ENCODE peak calls at places on chromosomes 2 and 18, in five cellular contexts. O, V, N, A and T are unnamed samples.
A peak's percentile ranks its signal among the peaks of the same experiment; 100 is the strongest.

GRCh38 chr2:240762971-240763370 is 57.0 kb downstream of the KIF1A start:
- DNase-seq in O (no peak), V (no peak), N (no peak), A (no peak), T (no peak)

GRCh38 chr18:73848656-73849055 is 299.0 kb downstream of the FBXO15 start:
- DNase-seq in O (no peak), V (no peak), N (no peak), A (no peak), T (no peak)

GRCh38 chr2:172307800-172308199 is 119.6 kb upstream of the ITGA6 start:
- DNase-seq in O (no peak), V (no peak), N (no peak), A (peak; percentile 94), T (no peak)

GRCh38 chr2:95393901-95394300 is 8.6 kb upstream of the FAHD2A start:
- DNase-seq in O (no peak), V (no peak), N (no peak), A (no peak), T (no peak)

GRCh38 chr18:5853253-5853652 is 42.1 kb downstream of the TMEM200C start:
- DNase-seq in O (no peak), V (no peak), N (no peak), A (no peak), T (no peak)

GRCh38 chr2:128446866-128447537 is 128.3 kb upstream of the HS6ST1 start:
- DNase-seq in O (no peak), V (no peak), N (no peak), A (no peak), T (peak; percentile 57)

GRCh38 chr2:64331430-64331700 is 122.6 kb upstream of the LGALSL start:
- DNase-seq in O (no peak), V (no peak), N (no peak), A (no peak), T (no peak)

GRCh38 chr18:60556326-60556725 is 183.8 kb upstream of the MC4R start:
- DNase-seq in O (no peak), V (no peak), N (no peak), A (no peak), T (no peak)

GRCh38 chr2:234146087-234146826 is 95.8 kb downstream of the SPP2 start:
- DNase-seq in O (no peak), V (no peak), N (no peak), A (peak; percentile 78), T (no peak)

GRCh38 chr2:239883326-239884050 is 141.7 kb downstream of the NDUFA10 start:
- DNase-seq in O (no peak), V (no peak), N (no peak), A (no peak), T (no peak)

GRCh38 chr2:29509397-29509796 is 394.2 kb downstream of the CLIP4 start:
- DNase-seq in O (no peak), V (no peak), N (no peak), A (no peak), T (no peak)

GRCh38 chr2:144943986-144944385 is 424.1 kb upstream of the ZEB2 start:
- DNase-seq in O (no peak), V (no peak), N (no peak), A (peak; percentile 78), T (no peak)

GRCh38 chr2:56168163-56168562 is 15.6 kb upstream of the CCDC85A start:
- DNase-seq in O (no peak), V (no peak), N (no peak), A (no peak), T (no peak)

GRCh38 chr2:29174937-29175336 is 59.7 kb downstream of the CLIP4 start:
- DNase-seq in O (no peak), V (no peak), N (no peak), A (no peak), T (no peak)

GRCh38 chr18:9135912-9136314 is 668 bp upstream of the ANKRD12 start:
- DNase-seq in O (peak; percentile 27), V (peak; percentile 75), N (no peak), A (peak; percentile 44), T (no peak)

GRCh38 chr18:57171026-57171425 is 24.1 kb downstream of the BOD1L2 start:
- DNase-seq in O (no peak), V (no peak), N (no peak), A (no peak), T (no peak)

GRCh38 chr2:20494246-20494645 is 47.4 kb downstream of the RHOB start:
- DNase-seq in O (no peak), V (no peak), N (no peak), A (no peak), T (no peak)

GRCh38 chr2:142757111-142757510 is 120.4 kb upstream of the KYNU start:
- DNase-seq in O (no peak), V (no peak), N (no peak), A (no peak), T (no peak)

GRCh38 chr2:173828189-173829157 is 136.7 kb downstream of the SP3 start:
- DNase-seq in O (no peak), V (no peak), N (no peak), A (no peak), T (no peak)

GRCh38 chr2:52821631-52822030 is 946.0 kb upstream of the CHAC2 start:
- DNase-seq in O (no peak), V (no peak), N (no peak), A (no peak), T (no peak)

GRCh38 chr2:112818094-112818902 is 18.3 kb downstream of the IL1B start:
- DNase-seq in O (no peak), V (no peak), N (no peak), A (peak; percentile 46), T (no peak)

GRCh38 chr18:67211646-67212045 is 304.9 kb downstream of the DSEL start:
- DNase-seq in O (no peak), V (no peak), N (no peak), A (no peak), T (no peak)

GRCh38 chr2:179222076-179222475 is 42.6 kb downstream of the SESTD1 start:
- DNase-seq in O (no peak), V (no peak), N (no peak), A (no peak), T (no peak)

GRCh38 chr2:16223481-16224177 is 283.3 kb downstream of the MYCN start:
- DNase-seq in O (no peak), V (no peak), N (no peak), A (no peak), T (no peak)

DNA sequence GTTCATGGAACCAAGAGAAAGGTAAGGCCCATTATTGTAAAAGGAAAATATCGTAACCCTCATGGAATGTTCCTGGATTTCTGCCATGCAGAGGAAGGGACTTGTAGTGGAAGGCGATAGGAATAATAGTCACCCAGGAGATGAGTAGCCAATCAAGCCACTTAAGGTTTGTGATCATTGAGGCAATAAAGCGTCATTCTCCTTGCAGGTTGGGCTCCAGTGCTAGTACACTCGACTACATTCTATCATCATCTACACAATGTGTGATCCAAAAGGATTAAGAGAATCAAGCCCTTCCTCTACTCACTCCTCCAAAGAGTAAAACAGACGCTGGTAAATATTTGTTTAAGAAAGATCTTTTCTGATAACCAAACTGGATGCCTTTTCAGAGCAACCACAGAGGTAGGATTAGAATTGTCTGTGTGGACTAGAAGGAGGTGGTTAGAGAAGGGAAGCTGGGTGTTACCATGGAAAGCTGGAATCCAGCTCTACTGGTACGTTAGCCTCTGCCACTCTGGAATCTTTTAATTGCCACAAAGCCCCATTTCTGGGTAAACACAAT is 245.7 kb downstream of the IKZF2 start:
- DNase-seq in O (no peak), V (no peak), N (no peak), A (peak; percentile 50), T (no peak)
- TF ChIP-seq POLR2AphosphoS5 in O (no peak), V (no peak), N (no peak), A (no peak), T (no peak)

GRCh38 chr2:26946841-26947784 is 23.3 kb upstream of the MAPRE3 start:
- DNase-seq in O (no peak), V (peak; percentile 36), N (no peak), A (no peak), T (no peak)
- TF ChIP-seq POLR2AphosphoS5 in O (no peak), V (no peak), N (no peak), A (no peak), T (no peak)

GRCh38 chr18:28760299-28760698 is 583.4 kb upstream of the CDH2 start:
- DNase-seq in O (no peak), V (no peak), N (no peak), A (no peak), T (no peak)
- TF ChIP-seq POLR2AphosphoS5 in O (no peak), V (no peak), N (no peak), A (no peak), T (no peak)

GRCh38 chr18:59353079-59353680 is 5.9 kb downstream of the LMAN1 start:
- DNase-seq in O (no peak), V (peak; percentile 6), N (no peak), A (no peak), T (no peak)

GRCh38 chr18:59354731-59355130 is 4.3 kb downstream of the LMAN1 start:
- DNase-seq in O (no peak), V (no peak), N (no peak), A (no peak), T (no peak)

GRCh38 chr18:59357928-59358327 is 1.1 kb downstream of the LMAN1 start:
- DNase-seq in O (no peak), V (peak; percentile 61), N (peak; percentile 28), A (peak; percentile 75), T (no peak)

GRCh38 chr18:59359576-59359952 is 499 bp upstream of the LMAN1 start:
- DNase-seq in O (no peak), V (no peak), N (no peak), A (no peak), T (no peak)

GRCh38 chr18:59358611-59359575 is at the start of gene LMAN1:
- DNase-seq in O (peak; percentile 89), V (peak; percentile 92), N (peak; percentile 18), A (peak; percentile 93), T (peak; percentile 98)
- TF ChIP-seq POLR2AphosphoS5 in O (peak; percentile 74), V (peak; percentile 52), N (peak; percentile 76), A (peak; percentile 71), T (peak; percentile 60)

GRCh38 chr2:213150315-213150951 is 979 bp downstream of the IKZF2 start:
- DNase-seq in O (no peak), V (peak; percentile 0), N (no peak), A (no peak), T (no peak)

GRCh38 chr2:213151437-213152064 is at the start of gene IKZF2:
- DNase-seq in O (peak; percentile 39), V (peak; percentile 78), N (no peak), A (peak; percentile 85), T (peak; percentile 91)

GRCh38 chr2:213149949-213150314 is 1.5 kb downstream of the IKZF2 start:
- DNase-seq in O (no peak), V (no peak), N (no peak), A (no peak), T (no peak)

GRCh38 chr2:213152888-213153287 is 1.5 kb upstream of the IKZF2 start:
- DNase-seq in O (no peak), V (no peak), N (no peak), A (no peak), T (no peak)

DNA sequence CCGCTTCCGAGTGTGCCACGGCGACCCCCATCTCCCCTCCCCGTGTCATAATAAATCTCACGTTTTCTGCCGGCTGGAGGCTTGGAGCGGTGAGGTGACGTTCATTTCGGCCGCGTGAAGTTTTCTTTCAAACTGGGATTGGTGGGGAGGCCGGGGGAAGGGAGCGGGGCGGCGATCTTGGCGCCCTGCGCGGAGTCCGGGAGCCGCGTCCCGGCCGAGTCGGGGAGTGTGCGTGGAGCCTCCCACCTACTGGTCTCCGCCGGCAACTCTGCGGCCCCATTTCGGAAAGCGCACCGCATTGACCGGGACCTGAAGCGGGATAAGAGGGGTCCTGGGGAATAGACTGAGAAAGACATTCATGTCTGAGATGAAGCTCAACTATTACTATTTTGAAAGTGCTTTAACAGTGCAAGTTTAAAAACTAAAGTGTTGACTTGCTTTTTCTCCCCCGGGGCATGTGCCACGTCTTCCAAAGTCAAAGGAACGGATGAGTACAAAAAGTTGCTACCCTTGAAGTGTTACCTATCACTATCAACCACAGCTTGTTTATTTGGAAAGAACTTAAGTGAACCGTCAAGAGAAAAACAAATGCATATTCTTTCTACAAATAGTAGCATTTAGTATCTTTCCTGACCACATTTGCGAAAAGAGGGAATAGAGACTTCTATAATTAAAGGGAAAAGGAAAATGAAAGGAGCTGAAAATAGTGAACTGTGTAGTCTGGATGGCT is 818 bp upstream of the IKZF2 start:
- DNase-seq in O (no peak), V (peak; percentile 39), N (no peak), A (peak; percentile 64), T (peak; percentile 85)
- TF ChIP-seq POLR2AphosphoS5 in O (no peak), V (no peak), N (no peak), A (no peak), T (peak; percentile 31)